ENCODE peak calls at places on chromosomes 16 and 17, in four cellular contexts. P, I, X and V are unnamed samples.

GRCh38 chr17:36943250-36944220 is 5.2 kb upstream of the AATF start:
- DNase-seq in I (no peak), P (no peak), X (peak), V (no peak)

GRCh38 chr17:16623282-16623681 is 30.4 kb downstream of the ZNF624 start:
- DNase-seq in P (no peak), X (no peak), I (no peak), V (no peak)

GRCh38 chr16:27273670-27274522 is 5.3 kb upstream of the NSMCE1 start:
- DNase-seq in X (no peak), I (no peak), P (no peak), V (no peak)

GRCh38 chr16:1200014-1200627 is 24.9 kb downstream of the TPSG1 start:
- DNase-seq in P (no peak), I (no peak), X (no peak), V (no peak)

GRCh38 chr16:68985855-68986254 is 119.6 kb upstream of the HAS3 start:
- DNase-seq in I (no peak), X (peak), P (peak), V (no peak)

GRCh38 chr16:66485361-66485760 is 58.3 kb downstream of the BEAN1 start:
- DNase-seq in I (no peak), P (no peak), X (no peak), V (no peak)

GRCh38 chr17:37170881-37171460 is 204.8 kb upstream of the C17orf78 start:
- DNase-seq in P (no peak), I (no peak), X (no peak), V (no peak)

GRCh38 chr17:45287526-45288264 is 25.8 kb upstream of the SPATA32 start:
- DNase-seq in I (no peak), P (no peak), X (no peak), V (no peak)

GRCh38 chr16:48123104-48123788 is 32.5 kb downstream of the ABCC12 start:
- DNase-seq in P (peak), I (peak), X (peak), V (peak)

GRCh38 chr17:8608001-8608400 is 22.5 kb downstream of the MYH10 start:
- DNase-seq in X (no peak), P (no peak), I (no peak), V (no peak)

GRCh38 chr16:1077877-1078578 is 5.5 kb downstream of the SSTR5 start:
- DNase-seq in X (no peak), I (no peak), P (no peak), V (no peak)

GRCh38 chr17:73304438-73304837 is 7.4 kb downstream of the CDC42EP4 start:
- DNase-seq in I (no peak), P (no peak), X (no peak), V (no peak)

GRCh38 chr17:16423226-16423872 is 8.0 kb downstream of the TRPV2 start:
- DNase-seq in X (no peak), P (no peak), I (no peak), V (no peak)

GRCh38 chr17:50062323-50063243 is 6.7 kb downstream of the ITGA3 start:
- DNase-seq in X (peak), I (peak), P (peak), V (peak)

GRCh38 chr16:64132190-64132589 is 989.7 kb downstream of the CDH11 start:
- DNase-seq in I (no peak), X (no peak), P (no peak), V (no peak)

GRCh38 chr17:77366558-77367245 is 225.9 kb downstream of the SEC14L1 start:
- DNase-seq in I (peak), X (peak), P (no peak), V (no peak)

GRCh38 chr17:49730078-49730786 is 22.5 kb upstream of the SLC35B1 start:
- DNase-seq in P (no peak), I (peak), X (peak), V (no peak)

GRCh38 chr17:66952681-66953638 is 11.5 kb upstream of the CACNG4 start:
- DNase-seq in I (no peak), X (no peak), P (no peak), V (no peak)

GRCh38 chr16:62256406-62256805 is 220.2 kb upstream of the CDH8 start:
- DNase-seq in X (no peak), I (no peak), P (peak), V (no peak)
- TF ChIP-seq CTCF in X (no peak), I (no peak), P (peak), V (no peak)

GRCh38 chr16:80208015-80208414 is 332.8 kb upstream of the DYNLRB2 start:
- DNase-seq in X (no peak), I (no peak), P (peak), V (no peak)

GRCh38 chr16:80203821-80204220 is 337.0 kb upstream of the DYNLRB2 start:
- DNase-seq in P (peak), I (no peak), X (no peak), V (no peak)

GRCh38 chr16:80210787-80211186 is 330.0 kb upstream of the DYNLRB2 start:
- DNase-seq in I (peak), P (no peak), X (no peak), V (no peak)

GRCh38 chr16:80202831-80203230 is 338.0 kb upstream of the DYNLRB2 start:
- DNase-seq in I (no peak), P (peak), X (no peak), V (no peak)

DNA sequence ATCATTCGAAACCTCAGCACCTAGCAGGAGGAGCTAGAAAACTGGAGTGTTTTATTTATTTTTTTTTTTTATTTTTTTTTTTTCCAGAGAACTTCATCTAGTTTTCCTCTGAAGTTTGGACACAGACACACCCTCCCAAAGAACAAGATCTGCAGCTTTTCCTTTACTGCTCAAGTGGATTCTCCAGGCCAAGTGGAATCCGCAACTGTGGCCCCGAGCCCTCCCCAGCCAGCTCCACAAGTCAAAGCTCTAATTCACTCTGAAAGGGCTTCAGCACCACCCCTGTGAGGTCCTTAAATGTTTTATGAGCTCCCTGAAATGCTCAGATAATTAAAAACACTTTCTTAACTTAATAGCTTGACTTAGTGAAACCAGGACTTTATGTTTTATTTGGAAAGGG is 332.0 kb upstream of the DYNLRB2 start:
- DNase-seq in I (no peak), X (no peak), P (no peak), V (no peak)
- H3K4me3 ChIP-seq in I (no peak), X (no peak), P (no peak), V (no peak)

DNA sequence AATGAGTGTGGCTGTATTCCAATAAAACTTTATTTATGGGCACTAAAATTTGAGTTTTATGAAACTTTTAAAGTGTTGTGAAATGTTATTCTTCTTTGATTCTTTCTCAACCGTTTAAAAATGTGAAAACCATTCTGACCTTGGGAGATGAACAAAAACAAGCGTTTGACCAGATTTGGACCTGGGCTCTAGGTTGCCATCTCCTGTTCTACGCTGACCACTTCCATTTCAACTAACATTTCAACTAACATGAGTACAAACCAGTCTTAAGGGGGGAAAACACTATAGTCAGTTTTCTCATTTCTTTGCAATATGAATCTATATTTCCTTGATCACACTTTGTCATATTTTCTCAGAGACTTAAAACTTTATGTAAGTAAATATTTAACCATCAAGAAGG is 118.4 kb upstream of the IRX5 start:
- DNase-seq in I (no peak), P (peak), X (no peak), V (no peak)
- TF ChIP-seq CTCF in I (no peak), P (peak), X (no peak), V (peak)

DNA sequence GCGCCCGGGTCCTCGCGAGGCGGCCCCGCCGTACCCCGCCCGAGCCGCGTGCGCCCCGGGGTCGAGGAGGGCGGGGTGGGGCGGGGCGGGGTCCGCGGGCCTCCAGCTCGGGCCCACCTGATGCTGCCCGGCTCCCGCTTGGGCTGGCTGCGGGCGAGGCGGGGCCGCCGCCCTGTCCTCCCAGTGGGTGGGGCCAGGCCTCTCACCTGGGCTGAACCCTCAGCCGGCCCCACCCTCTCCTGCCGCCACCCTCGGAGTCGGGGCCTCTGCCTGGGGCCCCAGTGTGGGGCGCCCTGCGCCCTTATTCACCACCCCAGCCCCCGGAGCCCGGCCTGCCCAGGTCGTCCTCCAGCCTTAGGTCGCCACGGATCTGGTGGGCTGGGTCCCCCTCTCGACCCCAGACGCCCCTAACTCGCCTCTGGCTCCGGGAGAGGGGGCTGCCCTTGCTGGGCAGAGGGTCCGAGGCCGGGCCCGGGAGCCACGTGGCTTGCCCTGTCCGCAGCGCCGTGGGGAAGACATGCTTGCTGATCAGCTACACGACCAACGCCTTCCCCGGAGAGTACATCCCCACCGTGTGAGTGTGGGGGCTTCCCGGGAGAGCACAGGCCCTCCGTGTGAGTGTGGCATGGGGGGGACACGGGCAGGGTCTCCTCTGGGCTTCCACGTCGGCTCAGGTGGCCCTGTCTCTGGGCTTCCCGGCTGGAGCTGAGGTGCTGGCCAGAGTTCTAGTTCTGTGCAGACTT is 578 bp downstream of the RAC3 start:
- DNase-seq in I (no peak), X (no peak), P (peak), V (no peak)
- H3K4me3 ChIP-seq in I (peak), X (no peak), P (peak), V (peak)

GRCh38 chr17:63679214-63679613 is 20.7 kb downstream of the LIMD2 start:
- DNase-seq in X (no peak), P (no peak), I (no peak), V (no peak)
- TF ChIP-seq CTCF in X (no peak), P (no peak), I (no peak), V (no peak)

GRCh38 chr17:71032746-71033273 is 863.5 kb downstream of the KCNJ2 start:
- DNase-seq in I (no peak), X (no peak), P (no peak), V (no peak)

GRCh38 chr17:71035226-71035625 is 865.9 kb downstream of the KCNJ2 start:
- DNase-seq in X (no peak), I (no peak), P (no peak), V (no peak)

GRCh38 chr17:71029246-71029645 is 859.9 kb downstream of the KCNJ2 start:
- DNase-seq in I (no peak), P (no peak), X (no peak), V (no peak)

GRCh38 chr17:71033336-71033735 is 864.0 kb downstream of the KCNJ2 start:
- DNase-seq in I (no peak), X (no peak), P (no peak), V (no peak)
- H3K4me3 ChIP-seq in I (no peak), X (no peak), P (no peak), V (no peak)

GRCh38 chr17:17994271-17994670 is 21.6 kb downstream of the DRC3 start:
- DNase-seq in P (peak), I (peak), X (peak), V (no peak)
- TF ChIP-seq CTCF in P (no peak), I (peak), X (peak), V (peak)

GRCh38 chr16:58198739-58199411 is 969 bp upstream of the CSNK2A2 start:
- DNase-seq in X (no peak), P (no peak), I (no peak), V (no peak)
- H3K4me3 ChIP-seq in X (no peak), P (no peak), I (no peak), V (no peak)

DNA sequence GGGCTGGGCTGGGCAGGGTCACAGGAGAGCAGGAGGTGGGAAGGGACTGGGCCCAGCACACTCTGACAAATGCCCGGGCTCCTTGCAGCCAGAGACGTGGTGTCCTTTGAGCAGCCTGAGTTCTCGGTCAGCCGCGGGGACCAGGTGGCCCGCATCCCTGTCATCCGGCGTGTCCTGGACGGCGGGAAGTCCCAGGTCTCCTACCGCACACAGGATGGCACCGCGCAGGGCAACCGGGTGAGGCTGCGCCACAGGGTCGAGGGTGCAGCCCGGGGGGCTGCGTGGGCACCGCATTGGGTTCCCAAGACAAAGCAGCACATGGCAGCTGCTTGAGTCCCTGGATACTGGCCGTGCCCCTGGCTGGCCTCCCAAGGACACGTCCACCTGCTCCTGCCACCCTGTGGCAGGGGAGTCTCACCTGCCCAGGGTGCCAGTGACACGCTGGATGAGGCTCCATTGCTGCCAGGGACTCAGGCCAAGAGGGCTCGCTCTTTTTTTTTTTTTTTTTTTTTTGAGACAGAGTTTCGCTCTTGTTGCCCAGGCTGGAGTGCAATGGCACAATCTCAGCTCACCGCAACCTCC is 21.3 kb downstream of the GALK1 start:
- DNase-seq in P (no peak), I (no peak), X (no peak), V (no peak)
- TF ChIP-seq CTCF in P (no peak), I (no peak), X (no peak), V (no peak)